ENCODE peak calls at places on chromosomes 7 and 10, in nine cellular contexts. J is stimulated activated CD4-positive, alpha-beta T cell treated with anti-CD3 and anti-CD28 coated beads, Interleukin-1b, Interleukin-23, amount 100 ng/mL, for 48 hours; D is foreskin fibroblast; I is ovary; E is HepG2; A is activated CD4-positive, CD25-positive, alpha-beta regulatory T cell treated with anti-CD3 and anti-CD28 coated beads, Interleukin-2, amount 50 U/mL, for 72 hours; L is activated naive CD4-positive, alpha-beta T cell treated with anti-CD3 and anti-CD28 coated beads, Interleukin-2, amount 10 ng/mL, durations not matched to agents 7 days and 5 days; O is hippocampal formation; G is M059J. Y is an unnamed sample.

GRCh38 chr7:26686448-26686981 is 177.9 kb downstream of the SKAP2 start:
- DNase-seq in J (no peak), D (peak; percentile 63), I (peak; percentile 9), E (peak; percentile 68), A (no peak), L (no peak), O (no peak), G (peak; percentile 47), Y (no peak)

GRCh38 chr10:42885491-42886270 is 103.1 kb downstream of the BMS1 start:
- DNase-seq in J (no peak), D (no peak), I (no peak), E (no peak), A (no peak), L (no peak), O (no peak), G (no peak), Y (no peak)

GRCh38 chr7:80412842-80413241 is 99.0 kb downstream of the GNAT3 start:
- DNase-seq in J (no peak), D (peak; percentile 71), I (no peak), E (no peak), A (no peak), L (no peak), O (no peak), G (no peak), Y (no peak)

GRCh38 chr7:127391591-127392181 is 822 bp downstream of the ZNF800 start:
- DNase-seq in J (peak; percentile 52), D (peak; percentile 63), I (peak; percentile 43), E (no peak), A (peak; percentile 71), L (peak; percentile 76), O (peak; percentile 25), G (peak; percentile 49), Y (no peak)

GRCh38 chr7:132049462-132050304 is 493.3 kb upstream of the PODXL start:
- DNase-seq in J (peak; percentile 14), D (peak; percentile 44), I (no peak), E (peak; percentile 18), A (peak; percentile 31), L (peak; percentile 57), O (no peak), G (peak; percentile 40), Y (no peak)

GRCh38 chr7:143360788-143361551 is 1.5 kb downstream of the FAM131B start:
- DNase-seq in J (no peak), D (no peak), I (no peak), E (no peak), A (no peak), L (no peak), O (no peak), G (no peak), Y (no peak)

GRCh38 chr10:55063817-55064216 is 262.8 kb upstream of the PCDH15 start:
- DNase-seq in J (no peak), D (no peak), I (no peak), E (no peak), A (no peak), L (no peak), O (no peak), G (no peak), Y (peak; percentile 52)

GRCh38 chr7:151552352-151553028 is 32.8 kb upstream of the RHEB start:
- DNase-seq in J (no peak), D (no peak), I (no peak), E (no peak), A (no peak), L (no peak), O (no peak), G (no peak), Y (no peak)

GRCh38 chr10:113087082-113088029 is 137.3 kb downstream of the TCF7L2 start:
- DNase-seq in J (no peak), D (peak; percentile 99), I (peak; percentile 69), E (peak; percentile 96), A (no peak), L (no peak), O (no peak), G (peak; percentile 100), Y (peak; percentile 99)